ENCODE peak calls at places on chromosomes 5 and 9, in ten cellular contexts. One of them, this sample, is unnamed.

GRCh38 chr5:179166171-179166885 is 106.2 kb downstream of the ZNF354C start:
- ATAC-seq in gastroesophageal sphincter: no peak
- ATAC-seq in activated T-cell treated with anti-CD3 and anti-CD28 coated beads, Interleukin-2, amount 50 U/mL, for 4 hours: peak
- ATAC-seq in T-cell: peak
- ATAC-seq in left ventricle myocardium superior: no peak
- ATAC-seq in activated CD8-positive, alpha-beta T cell treated with anti-CD3 and anti-CD28 coated beads for 36 hours: no peak
- ATAC-seq in activated CD8-positive, alpha-beta memory T cell treated with anti-CD3 and anti-CD28 coated beads, Interleukin-2, amount 10 ng/mL, durations not matched to agents 7 days and 5 days: no peak
- ATAC-seq in body of pancreas: no peak
- ATAC-seq in activated naive CD4-positive, alpha-beta T cell treated with anti-CD3 and anti-CD28 coated beads, Interleukin-2, amount 50 U/mL, for 72 hours: peak
- ATAC-seq in natural killer cell: no peak
- ATAC-seq in this sample: peak

GRCh38 chr9:22119537-22120167 is 110.5 kb upstream of the CDKN2B start:
- ATAC-seq in activated naive CD4-positive, alpha-beta T cell treated with anti-CD3 and anti-CD28 coated beads, Interleukin-2, amount 50 U/mL, for 72 hours: peak
- ATAC-seq in left ventricle myocardium superior: peak
- ATAC-seq in activated T-cell treated with anti-CD3 and anti-CD28 coated beads, Interleukin-2, amount 50 U/mL, for 4 hours: peak
- ATAC-seq in body of pancreas: no peak
- ATAC-seq in gastroesophageal sphincter: no peak
- ATAC-seq in activated CD8-positive, alpha-beta memory T cell treated with anti-CD3 and anti-CD28 coated beads, Interleukin-2, amount 10 ng/mL, durations not matched to agents 7 days and 5 days: peak
- ATAC-seq in activated CD8-positive, alpha-beta T cell treated with anti-CD3 and anti-CD28 coated beads for 36 hours: peak
- ATAC-seq in T-cell: peak
- ATAC-seq in natural killer cell: no peak
- ATAC-seq in this sample: peak

GRCh38 chr5:13664377-13664776 is 280.1 kb downstream of the DNAH5 start:
- ATAC-seq in activated naive CD4-positive, alpha-beta T cell treated with anti-CD3 and anti-CD28 coated beads, Interleukin-2, amount 50 U/mL, for 72 hours: no peak
- ATAC-seq in natural killer cell: no peak
- ATAC-seq in activated T-cell treated with anti-CD3 and anti-CD28 coated beads, Interleukin-2, amount 50 U/mL, for 4 hours: no peak
- ATAC-seq in gastroesophageal sphincter: no peak
- ATAC-seq in activated CD8-positive, alpha-beta T cell treated with anti-CD3 and anti-CD28 coated beads for 36 hours: no peak
- ATAC-seq in body of pancreas: no peak
- ATAC-seq in T-cell: no peak
- ATAC-seq in left ventricle myocardium superior: no peak
- ATAC-seq in activated CD8-positive, alpha-beta memory T cell treated with anti-CD3 and anti-CD28 coated beads, Interleukin-2, amount 10 ng/mL, durations not matched to agents 7 days and 5 days: no peak
- ATAC-seq in this sample: no peak

GRCh38 chr5:108801301-108801700 is 53.6 kb downstream of the FER start:
- ATAC-seq in activated CD8-positive, alpha-beta memory T cell treated with anti-CD3 and anti-CD28 coated beads, Interleukin-2, amount 10 ng/mL, durations not matched to agents 7 days and 5 days: no peak
- ATAC-seq in activated naive CD4-positive, alpha-beta T cell treated with anti-CD3 and anti-CD28 coated beads, Interleukin-2, amount 50 U/mL, for 72 hours: no peak
- ATAC-seq in left ventricle myocardium superior: no peak
- ATAC-seq in T-cell: no peak
- ATAC-seq in natural killer cell: no peak
- ATAC-seq in activated CD8-positive, alpha-beta T cell treated with anti-CD3 and anti-CD28 coated beads for 36 hours: no peak
- ATAC-seq in activated T-cell treated with anti-CD3 and anti-CD28 coated beads, Interleukin-2, amount 50 U/mL, for 4 hours: no peak
- ATAC-seq in body of pancreas: no peak
- ATAC-seq in gastroesophageal sphincter: no peak
- ATAC-seq in this sample: no peak

GRCh38 chr5:40206030-40206429 is 473.7 kb upstream of the PTGER4 start:
- ATAC-seq in natural killer cell: no peak
- ATAC-seq in activated CD8-positive, alpha-beta T cell treated with anti-CD3 and anti-CD28 coated beads for 36 hours: peak
- ATAC-seq in activated CD8-positive, alpha-beta memory T cell treated with anti-CD3 and anti-CD28 coated beads, Interleukin-2, amount 10 ng/mL, durations not matched to agents 7 days and 5 days: peak
- ATAC-seq in activated naive CD4-positive, alpha-beta T cell treated with anti-CD3 and anti-CD28 coated beads, Interleukin-2, amount 50 U/mL, for 72 hours: peak
- ATAC-seq in activated T-cell treated with anti-CD3 and anti-CD28 coated beads, Interleukin-2, amount 50 U/mL, for 4 hours: peak
- ATAC-seq in body of pancreas: no peak
- ATAC-seq in T-cell: no peak
- ATAC-seq in left ventricle myocardium superior: no peak
- ATAC-seq in gastroesophageal sphincter: no peak
- ATAC-seq in this sample: peak

GRCh38 chr5:77636423-77637169 is 1.9 kb downstream of the OTP start:
- ATAC-seq in body of pancreas: no peak
- ATAC-seq in natural killer cell: no peak
- ATAC-seq in activated CD8-positive, alpha-beta memory T cell treated with anti-CD3 and anti-CD28 coated beads, Interleukin-2, amount 10 ng/mL, durations not matched to agents 7 days and 5 days: no peak
- ATAC-seq in activated T-cell treated with anti-CD3 and anti-CD28 coated beads, Interleukin-2, amount 50 U/mL, for 4 hours: no peak
- ATAC-seq in T-cell: no peak
- ATAC-seq in activated naive CD4-positive, alpha-beta T cell treated with anti-CD3 and anti-CD28 coated beads, Interleukin-2, amount 50 U/mL, for 72 hours: no peak
- ATAC-seq in gastroesophageal sphincter: peak
- ATAC-seq in left ventricle myocardium superior: no peak
- ATAC-seq in activated CD8-positive, alpha-beta T cell treated with anti-CD3 and anti-CD28 coated beads for 36 hours: no peak
- ATAC-seq in this sample: no peak

GRCh38 chr5:132065951-132066701 is 5.7 kb downstream of the IL3 start:
- ATAC-seq in T-cell: no peak
- ATAC-seq in left ventricle myocardium superior: no peak
- ATAC-seq in body of pancreas: no peak
- ATAC-seq in gastroesophageal sphincter: no peak
- ATAC-seq in activated naive CD4-positive, alpha-beta T cell treated with anti-CD3 and anti-CD28 coated beads, Interleukin-2, amount 50 U/mL, for 72 hours: no peak
- ATAC-seq in activated T-cell treated with anti-CD3 and anti-CD28 coated beads, Interleukin-2, amount 50 U/mL, for 4 hours: no peak
- ATAC-seq in activated CD8-positive, alpha-beta T cell treated with anti-CD3 and anti-CD28 coated beads for 36 hours: no peak
- ATAC-seq in activated CD8-positive, alpha-beta memory T cell treated with anti-CD3 and anti-CD28 coated beads, Interleukin-2, amount 10 ng/mL, durations not matched to agents 7 days and 5 days: no peak
- ATAC-seq in natural killer cell: no peak
- ATAC-seq in this sample: no peak

GRCh38 chr9:99073985-99074901 is 30.7 kb upstream of the TGFBR1 start:
- ATAC-seq in activated T-cell treated with anti-CD3 and anti-CD28 coated beads, Interleukin-2, amount 50 U/mL, for 4 hours: no peak
- ATAC-seq in left ventricle myocardium superior: no peak
- ATAC-seq in activated CD8-positive, alpha-beta T cell treated with anti-CD3 and anti-CD28 coated beads for 36 hours: no peak
- ATAC-seq in T-cell: no peak
- ATAC-seq in gastroesophageal sphincter: no peak
- ATAC-seq in activated CD8-positive, alpha-beta memory T cell treated with anti-CD3 and anti-CD28 coated beads, Interleukin-2, amount 10 ng/mL, durations not matched to agents 7 days and 5 days: no peak
- ATAC-seq in body of pancreas: no peak
- ATAC-seq in activated naive CD4-positive, alpha-beta T cell treated with anti-CD3 and anti-CD28 coated beads, Interleukin-2, amount 50 U/mL, for 72 hours: no peak
- ATAC-seq in natural killer cell: no peak
- ATAC-seq in this sample: no peak

GRCh38 chr5:65846102-65846501 is 80.3 kb upstream of the ERBIN start:
- ATAC-seq in T-cell: no peak
- ATAC-seq in natural killer cell: no peak
- ATAC-seq in left ventricle myocardium superior: no peak
- ATAC-seq in activated CD8-positive, alpha-beta memory T cell treated with anti-CD3 and anti-CD28 coated beads, Interleukin-2, amount 10 ng/mL, durations not matched to agents 7 days and 5 days: no peak
- ATAC-seq in activated CD8-positive, alpha-beta T cell treated with anti-CD3 and anti-CD28 coated beads for 36 hours: no peak
- ATAC-seq in gastroesophageal sphincter: no peak
- ATAC-seq in activated naive CD4-positive, alpha-beta T cell treated with anti-CD3 and anti-CD28 coated beads, Interleukin-2, amount 50 U/mL, for 72 hours: no peak
- ATAC-seq in activated T-cell treated with anti-CD3 and anti-CD28 coated beads, Interleukin-2, amount 50 U/mL, for 4 hours: no peak
- ATAC-seq in body of pancreas: no peak
- ATAC-seq in this sample: no peak

GRCh38 chr9:19085295-19085694 is 17.4 kb downstream of the HAUS6 start:
- ATAC-seq in activated CD8-positive, alpha-beta memory T cell treated with anti-CD3 and anti-CD28 coated beads, Interleukin-2, amount 10 ng/mL, durations not matched to agents 7 days and 5 days: peak
- ATAC-seq in activated CD8-positive, alpha-beta T cell treated with anti-CD3 and anti-CD28 coated beads for 36 hours: peak
- ATAC-seq in T-cell: no peak
- ATAC-seq in natural killer cell: peak
- ATAC-seq in activated naive CD4-positive, alpha-beta T cell treated with anti-CD3 and anti-CD28 coated beads, Interleukin-2, amount 50 U/mL, for 72 hours: no peak
- ATAC-seq in left ventricle myocardium superior: no peak
- ATAC-seq in activated T-cell treated with anti-CD3 and anti-CD28 coated beads, Interleukin-2, amount 50 U/mL, for 4 hours: peak
- ATAC-seq in gastroesophageal sphincter: no peak
- ATAC-seq in body of pancreas: no peak
- ATAC-seq in this sample: peak

GRCh38 chr9:97908736-97909135 is 13.6 kb downstream of the TRMO start:
- ATAC-seq in gastroesophageal sphincter: no peak
- ATAC-seq in body of pancreas: no peak
- ATAC-seq in activated CD8-positive, alpha-beta T cell treated with anti-CD3 and anti-CD28 coated beads for 36 hours: no peak
- ATAC-seq in T-cell: no peak
- ATAC-seq in left ventricle myocardium superior: no peak
- ATAC-seq in activated CD8-positive, alpha-beta memory T cell treated with anti-CD3 and anti-CD28 coated beads, Interleukin-2, amount 10 ng/mL, durations not matched to agents 7 days and 5 days: no peak
- ATAC-seq in activated naive CD4-positive, alpha-beta T cell treated with anti-CD3 and anti-CD28 coated beads, Interleukin-2, amount 50 U/mL, for 72 hours: no peak
- ATAC-seq in activated T-cell treated with anti-CD3 and anti-CD28 coated beads, Interleukin-2, amount 50 U/mL, for 4 hours: no peak
- ATAC-seq in natural killer cell: no peak
- ATAC-seq in this sample: no peak

GRCh38 chr5:143390258-143390657 is 13.2 kb downstream of the NR3C1 start:
- ATAC-seq in natural killer cell: no peak
- ATAC-seq in activated CD8-positive, alpha-beta memory T cell treated with anti-CD3 and anti-CD28 coated beads, Interleukin-2, amount 10 ng/mL, durations not matched to agents 7 days and 5 days: no peak
- ATAC-seq in activated naive CD4-positive, alpha-beta T cell treated with anti-CD3 and anti-CD28 coated beads, Interleukin-2, amount 50 U/mL, for 72 hours: no peak
- ATAC-seq in activated CD8-positive, alpha-beta T cell treated with anti-CD3 and anti-CD28 coated beads for 36 hours: no peak
- ATAC-seq in left ventricle myocardium superior: no peak
- ATAC-seq in T-cell: no peak
- ATAC-seq in body of pancreas: no peak
- ATAC-seq in activated T-cell treated with anti-CD3 and anti-CD28 coated beads, Interleukin-2, amount 50 U/mL, for 4 hours: no peak
- ATAC-seq in gastroesophageal sphincter: no peak
- ATAC-seq in this sample: no peak

GRCh38 chr9:37914701-37915358 is 10.9 kb upstream of the SLC25A51 start:
- ATAC-seq in activated T-cell treated with anti-CD3 and anti-CD28 coated beads, Interleukin-2, amount 50 U/mL, for 4 hours: no peak
- ATAC-seq in natural killer cell: no peak
- ATAC-seq in activated naive CD4-positive, alpha-beta T cell treated with anti-CD3 and anti-CD28 coated beads, Interleukin-2, amount 50 U/mL, for 72 hours: no peak
- ATAC-seq in body of pancreas: no peak
- ATAC-seq in left ventricle myocardium superior: no peak
- ATAC-seq in T-cell: no peak
- ATAC-seq in activated CD8-positive, alpha-beta T cell treated with anti-CD3 and anti-CD28 coated beads for 36 hours: no peak
- ATAC-seq in activated CD8-positive, alpha-beta memory T cell treated with anti-CD3 and anti-CD28 coated beads, Interleukin-2, amount 10 ng/mL, durations not matched to agents 7 days and 5 days: no peak
- ATAC-seq in gastroesophageal sphincter: no peak
- ATAC-seq in this sample: no peak

GRCh38 chr9:114110180-114110579 is 11.1 kb upstream of the KIF12 start:
- ATAC-seq in left ventricle myocardium superior: no peak
- ATAC-seq in activated CD8-positive, alpha-beta memory T cell treated with anti-CD3 and anti-CD28 coated beads, Interleukin-2, amount 10 ng/mL, durations not matched to agents 7 days and 5 days: no peak
- ATAC-seq in gastroesophageal sphincter: no peak
- ATAC-seq in T-cell: no peak
- ATAC-seq in activated CD8-positive, alpha-beta T cell treated with anti-CD3 and anti-CD28 coated beads for 36 hours: no peak
- ATAC-seq in body of pancreas: no peak
- ATAC-seq in activated T-cell treated with anti-CD3 and anti-CD28 coated beads, Interleukin-2, amount 50 U/mL, for 4 hours: no peak
- ATAC-seq in activated naive CD4-positive, alpha-beta T cell treated with anti-CD3 and anti-CD28 coated beads, Interleukin-2, amount 50 U/mL, for 72 hours: no peak
- ATAC-seq in natural killer cell: no peak
- ATAC-seq in this sample: no peak

GRCh38 chr5:19706776-19707175 is 281.2 kb downstream of the CDH18 start:
- ATAC-seq in body of pancreas: no peak
- ATAC-seq in activated T-cell treated with anti-CD3 and anti-CD28 coated beads, Interleukin-2, amount 50 U/mL, for 4 hours: no peak
- ATAC-seq in T-cell: no peak
- ATAC-seq in activated naive CD4-positive, alpha-beta T cell treated with anti-CD3 and anti-CD28 coated beads, Interleukin-2, amount 50 U/mL, for 72 hours: no peak
- ATAC-seq in gastroesophageal sphincter: no peak
- ATAC-seq in left ventricle myocardium superior: no peak
- ATAC-seq in natural killer cell: no peak
- ATAC-seq in activated CD8-positive, alpha-beta T cell treated with anti-CD3 and anti-CD28 coated beads for 36 hours: no peak
- ATAC-seq in activated CD8-positive, alpha-beta memory T cell treated with anti-CD3 and anti-CD28 coated beads, Interleukin-2, amount 10 ng/mL, durations not matched to agents 7 days and 5 days: no peak
- ATAC-seq in this sample: no peak

GRCh38 chr5:122137702-122138101 is 8.4 kb downstream of the ZNF474 start:
- ATAC-seq in activated naive CD4-positive, alpha-beta T cell treated with anti-CD3 and anti-CD28 coated beads, Interleukin-2, amount 50 U/mL, for 72 hours: no peak
- ATAC-seq in T-cell: peak
- ATAC-seq in body of pancreas: no peak
- ATAC-seq in natural killer cell: no peak
- ATAC-seq in activated CD8-positive, alpha-beta T cell treated with anti-CD3 and anti-CD28 coated beads for 36 hours: no peak
- ATAC-seq in left ventricle myocardium superior: no peak
- ATAC-seq in activated CD8-positive, alpha-beta memory T cell treated with anti-CD3 and anti-CD28 coated beads, Interleukin-2, amount 10 ng/mL, durations not matched to agents 7 days and 5 days: no peak
- ATAC-seq in activated T-cell treated with anti-CD3 and anti-CD28 coated beads, Interleukin-2, amount 50 U/mL, for 4 hours: no peak
- ATAC-seq in gastroesophageal sphincter: no peak
- ATAC-seq in this sample: peak

GRCh38 chr5:147245381-147246055 is 10.7 kb downstream of the STK32A start:
- ATAC-seq in natural killer cell: no peak
- ATAC-seq in activated CD8-positive, alpha-beta memory T cell treated with anti-CD3 and anti-CD28 coated beads, Interleukin-2, amount 10 ng/mL, durations not matched to agents 7 days and 5 days: no peak
- ATAC-seq in activated naive CD4-positive, alpha-beta T cell treated with anti-CD3 and anti-CD28 coated beads, Interleukin-2, amount 50 U/mL, for 72 hours: no peak
- ATAC-seq in left ventricle myocardium superior: peak
- ATAC-seq in activated CD8-positive, alpha-beta T cell treated with anti-CD3 and anti-CD28 coated beads for 36 hours: no peak
- ATAC-seq in body of pancreas: no peak
- ATAC-seq in gastroesophageal sphincter: peak
- ATAC-seq in activated T-cell treated with anti-CD3 and anti-CD28 coated beads, Interleukin-2, amount 50 U/mL, for 4 hours: no peak
- ATAC-seq in T-cell: no peak
- ATAC-seq in this sample: no peak

This sample was measured in activated T-helper 17 cell treated with anti-CD3 and anti-CD28 coated beads, Interleukin-2, amount 50 U/mL, for 72 hours.